ENCODE peak calls at places on chromosomes 4 and X, in eight cellular contexts. One of them, this sample, is unnamed.

GRCh38 chr4:145179201-145179860 is 1.1 kb downstream of the OTUD4 start:
- DNase-seq in upper lobe of right lung: peak; percentile 93
- DNase-seq in fibroblast of lung: peak; percentile 62
- DNase-seq in neural progenitor cell: peak; percentile 66
- DNase-seq in breast epithelium: no peak
- DNase-seq in kidney: peak; percentile 94
- DNase-seq in testis: peak; percentile 82
- DNase-seq in PC-9: peak; percentile 63
- DNase-seq in this sample: peak; percentile 77

GRCh38 chrX:151153086-151153485 is 23.3 kb upstream of the GPR50 start:
- DNase-seq in testis: no peak
- DNase-seq in fibroblast of lung: peak; percentile 37
- DNase-seq in PC-9: peak; percentile 41
- DNase-seq in upper lobe of right lung: no peak
- DNase-seq in neural progenitor cell: peak; percentile 77
- DNase-seq in breast epithelium: no peak
- DNase-seq in kidney: no peak
- DNase-seq in this sample: no peak

GRCh38 chrX:71514367-71515038 is 18.4 kb upstream of the OGT start:
- DNase-seq in breast epithelium: no peak
- DNase-seq in kidney: no peak
- DNase-seq in PC-9: no peak
- DNase-seq in fibroblast of lung: no peak
- DNase-seq in upper lobe of right lung: no peak
- DNase-seq in testis: no peak
- DNase-seq in neural progenitor cell: no peak
- DNase-seq in this sample: no peak

GRCh38 chrX:56788229-56788628 is 59.2 kb downstream of the NBDY start:
- DNase-seq in PC-9: no peak
- DNase-seq in fibroblast of lung: no peak
- DNase-seq in breast epithelium: no peak
- DNase-seq in testis: no peak
- DNase-seq in kidney: peak; percentile 63
- DNase-seq in neural progenitor cell: no peak
- DNase-seq in upper lobe of right lung: peak; percentile 8
- DNase-seq in this sample: peak; percentile 25

GRCh38 chr4:46329118-46329976 is 60.6 kb downstream of the GABRA2 start:
- DNase-seq in neural progenitor cell: peak; percentile 78
- DNase-seq in breast epithelium: no peak
- DNase-seq in fibroblast of lung: peak; percentile 1
- DNase-seq in PC-9: peak; percentile 13
- DNase-seq in upper lobe of right lung: no peak
- DNase-seq in testis: peak; percentile 55
- DNase-seq in kidney: no peak
- DNase-seq in this sample: peak; percentile 16

GRCh38 chrX:34632404-34632803 is 24.7 kb downstream of the TMEM47 start:
- DNase-seq in testis: no peak
- DNase-seq in breast epithelium: no peak
- DNase-seq in neural progenitor cell: no peak
- DNase-seq in kidney: no peak
- DNase-seq in upper lobe of right lung: no peak
- DNase-seq in fibroblast of lung: no peak
- DNase-seq in PC-9: no peak
- DNase-seq in this sample: no peak

GRCh38 chr4:79913581-79913980 is 159.4 kb downstream of the ANTXR2 start:
- DNase-seq in fibroblast of lung: peak; percentile 87
- DNase-seq in upper lobe of right lung: no peak
- DNase-seq in kidney: no peak
- DNase-seq in neural progenitor cell: no peak
- DNase-seq in breast epithelium: no peak
- DNase-seq in PC-9: no peak
- DNase-seq in testis: no peak
- DNase-seq in this sample: no peak

GRCh38 chrX:134482371-134482770 is 22.4 kb downstream of the HPRT1 start:
- DNase-seq in breast epithelium: no peak
- DNase-seq in testis: no peak
- DNase-seq in kidney: no peak
- DNase-seq in neural progenitor cell: no peak
- DNase-seq in fibroblast of lung: no peak
- DNase-seq in PC-9: no peak
- DNase-seq in upper lobe of right lung: no peak
- DNase-seq in this sample: no peak

GRCh38 chr4:25180524-25181131 is 20.4 kb upstream of the SEPSECS start:
- DNase-seq in neural progenitor cell: peak; percentile 67
- DNase-seq in testis: peak; percentile 47
- DNase-seq in breast epithelium: no peak
- DNase-seq in upper lobe of right lung: no peak
- DNase-seq in PC-9: peak; percentile 3
- DNase-seq in fibroblast of lung: peak; percentile 27
- DNase-seq in kidney: no peak
- DNase-seq in this sample: peak; percentile 33

GRCh38 chrX:46330981-46331380 is 214.2 kb downstream of the ZNF674 start:
- DNase-seq in upper lobe of right lung: no peak
- DNase-seq in kidney: no peak
- DNase-seq in PC-9: no peak
- DNase-seq in neural progenitor cell: no peak
- DNase-seq in testis: no peak
- DNase-seq in fibroblast of lung: no peak
- DNase-seq in breast epithelium: no peak
- DNase-seq in this sample: no peak

GRCh38 chrX:53004038-53004437 is 44.6 kb upstream of the GPR173 start:
- DNase-seq in testis: no peak
- DNase-seq in breast epithelium: no peak
- DNase-seq in kidney: no peak
- DNase-seq in upper lobe of right lung: no peak
- DNase-seq in PC-9: no peak
- DNase-seq in neural progenitor cell: no peak
- DNase-seq in fibroblast of lung: no peak
- DNase-seq in this sample: no peak

GRCh38 chr4:24794916-24795665 is at the start of gene SOD3:
- DNase-seq in fibroblast of lung: peak; percentile 91
- DNase-seq in PC-9: peak; percentile 86
- DNase-seq in kidney: peak; percentile 94
- DNase-seq in breast epithelium: no peak
- DNase-seq in testis: peak; percentile 91
- DNase-seq in upper lobe of right lung: peak; percentile 90
- DNase-seq in neural progenitor cell: peak; percentile 82
- DNase-seq in this sample: peak; percentile 85

GRCh38 chrX:3286196-3286920 is 60.1 kb downstream of the MXRA5 start:
- DNase-seq in testis: no peak
- DNase-seq in kidney: no peak
- DNase-seq in PC-9: peak; percentile 0
- DNase-seq in fibroblast of lung: peak; percentile 90
- DNase-seq in neural progenitor cell: no peak
- DNase-seq in upper lobe of right lung: no peak
- DNase-seq in breast epithelium: no peak
- DNase-seq in this sample: no peak

GRCh38 chr4:152943673-152944072 is 7.5 kb downstream of the FHDC1 start:
- DNase-seq in upper lobe of right lung: no peak
- DNase-seq in neural progenitor cell: no peak
- DNase-seq in kidney: no peak
- DNase-seq in breast epithelium: no peak
- DNase-seq in fibroblast of lung: peak; percentile 49
- DNase-seq in PC-9: no peak
- DNase-seq in testis: no peak
- DNase-seq in this sample: no peak

GRCh38 chr4:55121246-55121645 is 4.1 kb downstream of the KDR start:
- DNase-seq in kidney: no peak
- DNase-seq in testis: no peak
- DNase-seq in upper lobe of right lung: no peak
- DNase-seq in fibroblast of lung: no peak
- DNase-seq in breast epithelium: no peak
- DNase-seq in neural progenitor cell: no peak
- DNase-seq in PC-9: no peak
- DNase-seq in this sample: no peak

GRCh38 chrX:151458824-151459223 is 61.8 kb downstream of the VMA21 start:
- DNase-seq in breast epithelium: no peak
- DNase-seq in upper lobe of right lung: no peak
- DNase-seq in fibroblast of lung: peak; percentile 78
- DNase-seq in testis: no peak
- DNase-seq in kidney: no peak
- DNase-seq in neural progenitor cell: no peak
- DNase-seq in PC-9: no peak
- DNase-seq in this sample: no peak

GRCh38 chrX:131571348-131571747 is 27.5 kb downstream of the OR13H1 start:
- DNase-seq in breast epithelium: no peak
- DNase-seq in PC-9: no peak
- DNase-seq in fibroblast of lung: peak; percentile 3
- DNase-seq in upper lobe of right lung: no peak
- DNase-seq in testis: no peak
- DNase-seq in neural progenitor cell: no peak
- DNase-seq in kidney: no peak
- DNase-seq in this sample: no peak

GRCh38 chr4:132123870-132124623 is 1025.0 kb upstream of the PCDH10 start:
- DNase-seq in breast epithelium: no peak
- DNase-seq in kidney: no peak
- DNase-seq in fibroblast of lung: peak; percentile 36
- DNase-seq in neural progenitor cell: no peak
- DNase-seq in PC-9: peak; percentile 4
- DNase-seq in upper lobe of right lung: no peak
- DNase-seq in testis: no peak
- DNase-seq in this sample: peak; percentile 9

GRCh38 chr4:24730256-24731001 is 64.9 kb upstream of the SOD3 start:
- DNase-seq in kidney: no peak
- DNase-seq in breast epithelium: no peak
- DNase-seq in fibroblast of lung: peak; percentile 73
- DNase-seq in testis: no peak
- DNase-seq in upper lobe of right lung: peak; percentile 75
- DNase-seq in neural progenitor cell: no peak
- DNase-seq in PC-9: no peak
- DNase-seq in this sample: peak; percentile 27

GRCh38 chr4:71270901-71271300 is 67.9 kb upstream of the SLC4A4 start:
- DNase-seq in upper lobe of right lung: no peak
- DNase-seq in fibroblast of lung: no peak
- DNase-seq in neural progenitor cell: peak; percentile 36
- DNase-seq in PC-9: no peak
- DNase-seq in testis: no peak
- DNase-seq in breast epithelium: no peak
- DNase-seq in kidney: no peak
- DNase-seq in this sample: peak; percentile 30

GRCh38 chr4:140174535-140174934 is 20.6 kb upstream of the MAML3 start:
- DNase-seq in testis: no peak
- DNase-seq in neural progenitor cell: no peak
- DNase-seq in PC-9: no peak
- DNase-seq in breast epithelium: no peak
- DNase-seq in fibroblast of lung: no peak
- DNase-seq in upper lobe of right lung: no peak
- DNase-seq in kidney: no peak
- DNase-seq in this sample: no peak

GRCh38 chrX:149512225-149512885 is 7.2 kb upstream of the IDS start:
- DNase-seq in fibroblast of lung: peak; percentile 23
- DNase-seq in breast epithelium: peak; percentile 50
- DNase-seq in kidney: no peak
- DNase-seq in neural progenitor cell: peak; percentile 62
- DNase-seq in testis: peak; percentile 54
- DNase-seq in upper lobe of right lung: peak; percentile 62
- DNase-seq in PC-9: peak; percentile 71
- DNase-seq in this sample: peak; percentile 71
- TF ChIP-seq CTCF in fibroblast of lung: peak; percentile 47
- TF ChIP-seq CTCF in breast epithelium: no peak
- TF ChIP-seq CTCF in kidney: peak; percentile 37
- TF ChIP-seq CTCF in neural progenitor cell: peak; percentile 66
- TF ChIP-seq CTCF in testis: no peak
- TF ChIP-seq CTCF in upper lobe of right lung: peak; percentile 57
- TF ChIP-seq CTCF in PC-9: peak; percentile 84
- TF ChIP-seq CTCF in this sample: peak; percentile 56

GRCh38 chr4:186405957-186406356 is 140.0 kb downstream of the F11 start:
- DNase-seq in neural progenitor cell: no peak
- DNase-seq in breast epithelium: no peak
- DNase-seq in upper lobe of right lung: no peak
- DNase-seq in testis: no peak
- DNase-seq in PC-9: no peak
- DNase-seq in kidney: no peak
- DNase-seq in fibroblast of lung: no peak
- DNase-seq in this sample: no peak

GRCh38 chr4:186404562-186405134 is 138.7 kb downstream of the F11 start:
- DNase-seq in PC-9: no peak
- DNase-seq in kidney: no peak
- DNase-seq in upper lobe of right lung: no peak
- DNase-seq in breast epithelium: no peak
- DNase-seq in fibroblast of lung: no peak
- DNase-seq in neural progenitor cell: no peak
- DNase-seq in testis: no peak
- DNase-seq in this sample: no peak

GRCh38 chr4:186400676-186401075 is 134.7 kb downstream of the F11 start:
- DNase-seq in upper lobe of right lung: no peak
- DNase-seq in kidney: no peak
- DNase-seq in testis: no peak
- DNase-seq in neural progenitor cell: no peak
- DNase-seq in PC-9: no peak
- DNase-seq in breast epithelium: no peak
- DNase-seq in fibroblast of lung: peak; percentile 1
- DNase-seq in this sample: peak; percentile 62
- H3K4me3 ChIP-seq in upper lobe of right lung: no peak overlapping the region
- H3K4me3 ChIP-seq in kidney: no peak overlapping the region
- H3K4me3 ChIP-seq in testis: no peak overlapping the region
- H3K4me3 ChIP-seq in neural progenitor cell: no peak overlapping the region
- H3K4me3 ChIP-seq in PC-9: no peak overlapping the region
- H3K4me3 ChIP-seq in breast epithelium: no peak overlapping the region
- H3K4me3 ChIP-seq in fibroblast of lung: no peak overlapping the region
- H3K4me3 ChIP-seq in this sample: no peak overlapping the region

GRCh38 chr4:87071401-87071800 is 136.6 kb downstream of the AFF1 start:
- DNase-seq in fibroblast of lung: no peak
- DNase-seq in upper lobe of right lung: no peak
- DNase-seq in testis: no peak
- DNase-seq in PC-9: no peak
- DNase-seq in neural progenitor cell: no peak
- DNase-seq in breast epithelium: no peak
- DNase-seq in kidney: no peak
- DNase-seq in this sample: peak; percentile 43

GRCh38 chr4:87073570-87074470 is 139.0 kb downstream of the AFF1 start:
- DNase-seq in fibroblast of lung: no peak
- DNase-seq in neural progenitor cell: peak; percentile 35
- DNase-seq in kidney: peak; percentile 82
- DNase-seq in testis: peak; percentile 34
- DNase-seq in upper lobe of right lung: peak; percentile 65
- DNase-seq in breast epithelium: no peak
- DNase-seq in PC-9: no peak
- DNase-seq in this sample: no peak

GRCh38 chr4:87076690-87077358 is 142.0 kb downstream of the AFF1 start:
- DNase-seq in testis: no peak
- DNase-seq in upper lobe of right lung: no peak
- DNase-seq in fibroblast of lung: no peak
- DNase-seq in kidney: no peak
- DNase-seq in breast epithelium: no peak
- DNase-seq in neural progenitor cell: no peak
- DNase-seq in PC-9: no peak
- DNase-seq in this sample: no peak

GRCh38 chr4:87075876-87076275 is 141.1 kb downstream of the AFF1 start:
- DNase-seq in upper lobe of right lung: no peak
- DNase-seq in kidney: no peak
- DNase-seq in neural progenitor cell: no peak
- DNase-seq in testis: no peak
- DNase-seq in PC-9: no peak
- DNase-seq in breast epithelium: no peak
- DNase-seq in fibroblast of lung: no peak
- DNase-seq in this sample: no peak

GRCh38 chr4:87073187-87073569 is 138.4 kb downstream of the AFF1 start:
- DNase-seq in PC-9: no peak
- DNase-seq in breast epithelium: no peak
- DNase-seq in upper lobe of right lung: no peak
- DNase-seq in testis: no peak
- DNase-seq in kidney: no peak
- DNase-seq in fibroblast of lung: no peak
- DNase-seq in neural progenitor cell: no peak
- DNase-seq in this sample: no peak
- H3K4me1 ChIP-seq in PC-9: no peaks in the 10 kb centered on the region
- H3K4me1 ChIP-seq in breast epithelium: no peaks in the 10 kb centered on the region
- H3K4me1 ChIP-seq in upper lobe of right lung: peaks cover 56% of the 10 kb centered on the region
- H3K4me1 ChIP-seq in testis: peaks cover 21% of the 10 kb centered on the region
- H3K4me1 ChIP-seq in kidney: peaks cover 38% of the 10 kb centered on the region
- H3K4me1 ChIP-seq in fibroblast of lung: peaks cover 6% of the 10 kb centered on the region
- H3K4me1 ChIP-seq in neural progenitor cell: peaks cover 29% of the 10 kb centered on the region
- H3K4me1 ChIP-seq in this sample: peaks cover 46% of the 10 kb centered on the region

GRCh38 chrX:140514554-140514953 is 9.7 kb upstream of the SOX3 start:
- DNase-seq in kidney: no peak
- DNase-seq in testis: no peak
- DNase-seq in fibroblast of lung: no peak
- DNase-seq in upper lobe of right lung: no peak
- DNase-seq in neural progenitor cell: no peak
- DNase-seq in PC-9: no peak
- DNase-seq in breast epithelium: no peak
- DNase-seq in this sample: no peak
- TF ChIP-seq CTCF in kidney: no peak
- TF ChIP-seq CTCF in testis: no peak
- TF ChIP-seq CTCF in fibroblast of lung: no peak
- TF ChIP-seq CTCF in upper lobe of right lung: no peak
- TF ChIP-seq CTCF in neural progenitor cell: no peak
- TF ChIP-seq CTCF in PC-9: no peak
- TF ChIP-seq CTCF in breast epithelium: no peak
- TF ChIP-seq CTCF in this sample: no peak

This sample was measured in body of pancreas.